ENCODE peak calls at places on chromosome 1, in ten cellular contexts. One of them, this sample, is unnamed.

GRCh38 chr1:175597969-175598765 is 145.2 kb downstream of the TNR start:
- DNase-seq in right lobe of liver: no peak
- DNase-seq in DND-41: no peak
- DNase-seq in endothelial cell: no peak
- DNase-seq in Calu3: no peak
- DNase-seq in breast epithelium: no peak
- DNase-seq in foreskin keratinocyte: peak
- DNase-seq in cardiac muscle cell: peak
- DNase-seq in heart left ventricle: no peak
- DNase-seq in GM20000: peak
- DNase-seq in this sample: no peak

GRCh38 chr1:38246955-38247952 is 200.7 kb upstream of the POU3F1 start:
- DNase-seq in right lobe of liver: no peak
- DNase-seq in DND-41: no peak
- DNase-seq in endothelial cell: no peak
- DNase-seq in Calu3: peak
- DNase-seq in breast epithelium: no peak
- DNase-seq in foreskin keratinocyte: no peak
- DNase-seq in cardiac muscle cell: no peak
- DNase-seq in heart left ventricle: no peak
- DNase-seq in GM20000: no peak
- DNase-seq in this sample: no peak

GRCh38 chr1:200302893-200303250 is 107.0 kb downstream of the ZNF281 start:
- DNase-seq in right lobe of liver: peak
- DNase-seq in DND-41: no peak
- DNase-seq in endothelial cell: peak
- DNase-seq in Calu3: no peak
- DNase-seq in breast epithelium: no peak
- DNase-seq in foreskin keratinocyte: no peak
- DNase-seq in cardiac muscle cell: peak
- DNase-seq in heart left ventricle: peak
- DNase-seq in GM20000: no peak
- DNase-seq in this sample: no peak

GRCh38 chr1:220274122-220274855 is 2.0 kb upstream of the RAB3GAP2 start:
- DNase-seq in right lobe of liver: no peak
- DNase-seq in DND-41: no peak
- DNase-seq in endothelial cell: no peak
- DNase-seq in Calu3: no peak
- DNase-seq in breast epithelium: peak
- DNase-seq in foreskin keratinocyte: no peak
- DNase-seq in cardiac muscle cell: peak
- DNase-seq in heart left ventricle: no peak
- DNase-seq in GM20000: no peak
- DNase-seq in this sample: no peak

GRCh38 chr1:33517596-33518250 is 45.3 kb downstream of the ZSCAN20 start:
- DNase-seq in right lobe of liver: no peak
- DNase-seq in DND-41: no peak
- DNase-seq in endothelial cell: no peak
- DNase-seq in Calu3: no peak
- DNase-seq in breast epithelium: no peak
- DNase-seq in foreskin keratinocyte: no peak
- DNase-seq in cardiac muscle cell: no peak
- DNase-seq in heart left ventricle: no peak
- DNase-seq in GM20000: no peak
- DNase-seq in this sample: no peak

GRCh38 chr1:163673756-163674155 is 352.0 kb downstream of the NUF2 start:
- DNase-seq in right lobe of liver: no peak
- DNase-seq in DND-41: no peak
- DNase-seq in endothelial cell: no peak
- DNase-seq in Calu3: no peak
- DNase-seq in breast epithelium: no peak
- DNase-seq in foreskin keratinocyte: no peak
- DNase-seq in cardiac muscle cell: peak
- DNase-seq in heart left ventricle: no peak
- DNase-seq in GM20000: no peak
- DNase-seq in this sample: no peak

GRCh38 chr1:160260436-160261382 is 1.6 kb downstream of the DCAF8 start:
- DNase-seq in right lobe of liver: no peak
- DNase-seq in DND-41: no peak
- DNase-seq in endothelial cell: no peak
- DNase-seq in Calu3: no peak
- DNase-seq in breast epithelium: no peak
- DNase-seq in foreskin keratinocyte: peak
- DNase-seq in cardiac muscle cell: peak
- DNase-seq in heart left ventricle: peak
- DNase-seq in GM20000: no peak
- DNase-seq in this sample: no peak

GRCh38 chr1:193103759-193104495 is 1.3 kb downstream of the GLRX2 start:
- DNase-seq in right lobe of liver: no peak
- DNase-seq in DND-41: no peak
- DNase-seq in endothelial cell: no peak
- DNase-seq in Calu3: no peak
- DNase-seq in breast epithelium: no peak
- DNase-seq in foreskin keratinocyte: no peak
- DNase-seq in cardiac muscle cell: no peak
- DNase-seq in heart left ventricle: no peak
- DNase-seq in GM20000: no peak
- DNase-seq in this sample: no peak

GRCh38 chr1:81801834-81802531 is 1.2 kb downstream of the ADGRL2 start:
- DNase-seq in right lobe of liver: peak
- DNase-seq in DND-41: no peak
- DNase-seq in endothelial cell: peak
- DNase-seq in Calu3: peak
- DNase-seq in breast epithelium: peak
- DNase-seq in foreskin keratinocyte: peak
- DNase-seq in cardiac muscle cell: peak
- DNase-seq in heart left ventricle: peak
- DNase-seq in GM20000: peak
- DNase-seq in this sample: no peak

GRCh38 chr1:81801032-81801833 is 499 bp downstream of the ADGRL2 start:
- DNase-seq in right lobe of liver: peak
- DNase-seq in DND-41: no peak
- DNase-seq in endothelial cell: peak
- DNase-seq in Calu3: peak
- DNase-seq in breast epithelium: peak
- DNase-seq in foreskin keratinocyte: peak
- DNase-seq in cardiac muscle cell: peak
- DNase-seq in heart left ventricle: peak
- DNase-seq in GM20000: peak
- DNase-seq in this sample: no peak

GRCh38 chr1:81803423-81804103 is 2.8 kb downstream of the ADGRL2 start:
- DNase-seq in right lobe of liver: no peak
- DNase-seq in DND-41: no peak
- DNase-seq in endothelial cell: peak
- DNase-seq in Calu3: peak
- DNase-seq in breast epithelium: no peak
- DNase-seq in foreskin keratinocyte: peak
- DNase-seq in cardiac muscle cell: peak
- DNase-seq in heart left ventricle: peak
- DNase-seq in GM20000: peak
- DNase-seq in this sample: no peak

GRCh38 chr1:81804320-81804719 is 3.6 kb downstream of the ADGRL2 start:
- DNase-seq in right lobe of liver: no peak
- DNase-seq in DND-41: no peak
- DNase-seq in endothelial cell: no peak
- DNase-seq in Calu3: no peak
- DNase-seq in breast epithelium: no peak
- DNase-seq in foreskin keratinocyte: no peak
- DNase-seq in cardiac muscle cell: no peak
- DNase-seq in heart left ventricle: no peak
- DNase-seq in GM20000: no peak
- DNase-seq in this sample: no peak

GRCh38 chr1:81802601-81803422 is 2.1 kb downstream of the ADGRL2 start:
- DNase-seq in right lobe of liver: peak
- DNase-seq in DND-41: no peak
- DNase-seq in endothelial cell: peak
- DNase-seq in Calu3: peak
- DNase-seq in breast epithelium: peak
- DNase-seq in foreskin keratinocyte: peak
- DNase-seq in cardiac muscle cell: peak
- DNase-seq in heart left ventricle: peak
- DNase-seq in GM20000: peak
- DNase-seq in this sample: no peak
- TF ChIP-seq CTCF in right lobe of liver: peak
- TF ChIP-seq CTCF in DND-41: no peak
- TF ChIP-seq CTCF in endothelial cell: no peak
- TF ChIP-seq CTCF in Calu3: no peak
- TF ChIP-seq CTCF in breast epithelium: peak
- TF ChIP-seq CTCF in foreskin keratinocyte: peak
- TF ChIP-seq CTCF in cardiac muscle cell: peak
- TF ChIP-seq CTCF in heart left ventricle: no peak
- TF ChIP-seq CTCF in GM20000: no peak
- TF ChIP-seq CTCF in this sample: no peak

GRCh38 chr1:180622658-180623508 is 8.9 kb upstream of the XPR1 start:
- DNase-seq in right lobe of liver: no peak
- DNase-seq in DND-41: no peak
- DNase-seq in endothelial cell: no peak
- DNase-seq in Calu3: no peak
- DNase-seq in breast epithelium: no peak
- DNase-seq in foreskin keratinocyte: no peak
- DNase-seq in cardiac muscle cell: no peak
- DNase-seq in heart left ventricle: no peak
- DNase-seq in GM20000: no peak
- DNase-seq in this sample: no peak

GRCh38 chr1:180627411-180627810 is 4.4 kb upstream of the XPR1 start:
- DNase-seq in right lobe of liver: no peak
- DNase-seq in DND-41: no peak
- DNase-seq in endothelial cell: no peak
- DNase-seq in Calu3: no peak
- DNase-seq in breast epithelium: no peak
- DNase-seq in foreskin keratinocyte: no peak
- DNase-seq in cardiac muscle cell: peak
- DNase-seq in heart left ventricle: no peak
- DNase-seq in GM20000: no peak
- DNase-seq in this sample: no peak

GRCh38 chr1:180626711-180627110 is 5.1 kb upstream of the XPR1 start:
- DNase-seq in right lobe of liver: no peak
- DNase-seq in DND-41: no peak
- DNase-seq in endothelial cell: no peak
- DNase-seq in Calu3: no peak
- DNase-seq in breast epithelium: no peak
- DNase-seq in foreskin keratinocyte: no peak
- DNase-seq in cardiac muscle cell: no peak
- DNase-seq in heart left ventricle: no peak
- DNase-seq in GM20000: no peak
- DNase-seq in this sample: no peak

GRCh38 chr1:180628646-180629045 is 3.2 kb upstream of the XPR1 start:
- DNase-seq in right lobe of liver: no peak
- DNase-seq in DND-41: no peak
- DNase-seq in endothelial cell: no peak
- DNase-seq in Calu3: no peak
- DNase-seq in breast epithelium: no peak
- DNase-seq in foreskin keratinocyte: no peak
- DNase-seq in cardiac muscle cell: no peak
- DNase-seq in heart left ventricle: no peak
- DNase-seq in GM20000: no peak
- DNase-seq in this sample: no peak

DNA sequence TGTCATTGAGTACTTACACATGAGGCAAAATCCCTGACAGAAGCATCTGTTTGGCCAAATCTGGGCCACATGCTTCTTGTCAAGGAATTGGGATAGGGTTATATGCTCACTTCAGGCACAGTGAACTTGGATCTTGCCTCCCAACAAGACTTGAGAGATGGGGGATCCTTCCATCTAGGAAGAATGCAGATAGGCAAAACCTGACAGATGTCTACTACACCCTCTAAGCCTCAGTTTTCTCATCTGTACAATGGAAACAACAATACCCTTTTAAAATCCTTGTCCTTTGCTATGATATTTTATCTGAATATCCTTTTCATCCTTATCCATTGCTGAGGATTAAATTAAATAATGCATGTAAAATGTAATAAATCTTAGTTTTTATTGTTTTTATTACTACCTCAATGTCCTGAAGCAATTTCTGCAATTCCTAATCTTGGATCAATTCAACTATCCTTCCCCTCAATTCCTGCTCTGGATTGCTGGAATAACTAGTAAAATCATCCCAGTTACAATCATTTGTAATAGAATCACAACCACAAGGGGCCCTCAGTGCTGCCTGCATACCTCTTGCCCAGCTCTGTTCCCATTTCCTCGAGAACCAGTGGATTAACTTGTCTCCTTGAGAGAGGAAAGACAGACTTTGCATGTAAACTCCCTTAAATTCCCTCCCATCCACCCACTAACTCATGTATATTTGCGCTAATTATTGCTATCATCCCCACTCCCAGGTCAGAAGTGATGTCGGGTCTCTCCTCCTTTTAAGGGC is 8.1 kb upstream of the XPR1 start:
- DNase-seq in right lobe of liver: no peak
- DNase-seq in DND-41: no peak
- DNase-seq in endothelial cell: peak
- DNase-seq in Calu3: peak
- DNase-seq in breast epithelium: no peak
- DNase-seq in foreskin keratinocyte: peak
- DNase-seq in cardiac muscle cell: peak
- DNase-seq in heart left ventricle: no peak
- DNase-seq in GM20000: no peak
- DNase-seq in this sample: no peak
- TF ChIP-seq CTCF in right lobe of liver: peak
- TF ChIP-seq CTCF in DND-41: no peak
- TF ChIP-seq CTCF in endothelial cell: no peak
- TF ChIP-seq CTCF in Calu3: peak
- TF ChIP-seq CTCF in breast epithelium: no peak
- TF ChIP-seq CTCF in foreskin keratinocyte: peak
- TF ChIP-seq CTCF in cardiac muscle cell: peak
- TF ChIP-seq CTCF in heart left ventricle: no peak
- TF ChIP-seq CTCF in GM20000: no peak
- TF ChIP-seq CTCF in this sample: no peak

DNA sequence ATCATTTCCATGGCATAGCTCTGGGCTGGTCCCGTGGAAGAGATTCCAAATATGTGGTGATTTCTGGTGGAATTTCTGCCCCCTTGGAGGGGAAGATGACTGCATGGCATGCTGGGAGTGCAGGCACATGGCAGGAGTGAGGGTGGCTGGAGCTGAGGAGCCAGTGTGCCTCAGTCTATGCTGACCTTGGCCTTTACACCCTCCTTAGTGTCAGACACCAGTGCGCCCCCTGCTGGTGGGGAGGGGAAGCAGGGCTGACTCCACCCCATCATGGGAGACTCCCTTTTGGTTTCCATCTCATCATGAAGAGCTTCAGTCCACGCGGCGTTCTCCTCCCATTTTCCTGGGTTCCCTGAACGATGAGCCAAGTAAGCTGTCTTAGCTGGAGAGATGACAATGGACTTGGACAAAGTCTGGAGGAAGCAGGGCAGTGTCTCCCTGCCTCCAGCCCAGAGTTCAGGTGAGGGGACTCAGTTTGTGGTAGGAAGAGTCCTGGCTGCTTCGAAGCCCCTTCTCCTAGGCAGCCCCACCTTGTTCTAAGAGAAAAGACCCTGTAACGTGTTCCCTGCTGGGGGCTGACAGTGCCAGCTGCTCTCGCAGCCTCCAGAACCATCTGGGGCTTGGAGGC is 10.3 kb downstream of the ALX3 start:
- DNase-seq in right lobe of liver: no peak
- DNase-seq in DND-41: peak
- DNase-seq in endothelial cell: peak
- DNase-seq in Calu3: peak
- DNase-seq in breast epithelium: no peak
- DNase-seq in foreskin keratinocyte: no peak
- DNase-seq in cardiac muscle cell: peak
- DNase-seq in heart left ventricle: no peak
- DNase-seq in GM20000: peak
- DNase-seq in this sample: peak
- TF ChIP-seq CTCF in right lobe of liver: peak
- TF ChIP-seq CTCF in DND-41: peak
- TF ChIP-seq CTCF in endothelial cell: peak
- TF ChIP-seq CTCF in Calu3: peak
- TF ChIP-seq CTCF in breast epithelium: peak
- TF ChIP-seq CTCF in foreskin keratinocyte: peak
- TF ChIP-seq CTCF in cardiac muscle cell: peak
- TF ChIP-seq CTCF in heart left ventricle: peak
- TF ChIP-seq CTCF in GM20000: peak
- TF ChIP-seq CTCF in this sample: peak

GRCh38 chr1:12511128-12511484 is 106.9 kb downstream of the DHRS3 start:
- DNase-seq in right lobe of liver: no peak
- DNase-seq in DND-41: no peak
- DNase-seq in endothelial cell: no peak
- DNase-seq in Calu3: no peak
- DNase-seq in breast epithelium: no peak
- DNase-seq in foreskin keratinocyte: no peak
- DNase-seq in cardiac muscle cell: no peak
- DNase-seq in heart left ventricle: no peak
- DNase-seq in GM20000: no peak
- DNase-seq in this sample: no peak
- TF ChIP-seq CTCF in right lobe of liver: no peak
- TF ChIP-seq CTCF in DND-41: no peak
- TF ChIP-seq CTCF in endothelial cell: no peak
- TF ChIP-seq CTCF in Calu3: no peak
- TF ChIP-seq CTCF in breast epithelium: no peak
- TF ChIP-seq CTCF in foreskin keratinocyte: no peak
- TF ChIP-seq CTCF in cardiac muscle cell: no peak
- TF ChIP-seq CTCF in heart left ventricle: no peak
- TF ChIP-seq CTCF in GM20000: no peak
- TF ChIP-seq CTCF in this sample: no peak

This sample was measured in activated CD8-positive, alpha-beta T cell treated with anti-CD3 and anti-CD28 coated beads for 36 hours.